ENCODE peak calls at places on chromosomes 7 and 10, in five cellular contexts. L, U, W, S and T are unnamed samples.

GRCh38 chr7:151810434-151811232 is 66.3 kb downstream of the PRKAG2 start:
- DNase-seq in L (no peak), U (no peak), W (no peak), S (no peak), T (no peak)

GRCh38 chr7:1062296-1063294 is 18.2 kb downstream of the GPR146 start:
- DNase-seq in L (no peak), U (no peak), W (no peak), S (no peak), T (no peak)

GRCh38 chr7:29457565-29457971 is 106.1 kb upstream of the PRR15 start:
- DNase-seq in L (no peak), U (peak), W (no peak), S (peak), T (peak)

GRCh38 chr10:4241724-4242345 is 456.8 kb upstream of the KLF6 start:
- DNase-seq in L (no peak), U (no peak), W (no peak), S (peak), T (no peak)

GRCh38 chr10:96319754-96320514 is 15.7 kb downstream of the DNTT start:
- DNase-seq in L (no peak), U (no peak), W (no peak), S (peak), T (no peak)

GRCh38 chr7:40332516-40332915 is 197.7 kb downstream of the SUGCT start:
- DNase-seq in L (no peak), U (no peak), W (no peak), S (no peak), T (no peak)

GRCh38 chr7:83520706-83521105 is 128.2 kb downstream of the SEMA3E start:
- DNase-seq in L (no peak), U (no peak), W (no peak), S (no peak), T (peak)

GRCh38 chr10:63466168-63466935 is 575 bp upstream of the JMJD1C start:
- DNase-seq in L (no peak), U (peak), W (peak), S (peak), T (peak)

GRCh38 chr10:102431452-102432124 is 786 bp downstream of the CUEDC2 start:
- DNase-seq in L (no peak), U (no peak), W (no peak), S (peak), T (peak)

GRCh38 chr10:30413996-30414576 is 19.9 kb upstream of the MAP3K8 start:
- DNase-seq in L (no peak), U (no peak), W (no peak), S (peak), T (peak)

GRCh38 chr10:49560526-49560925 is 21.6 kb upstream of the ERCC6 start:
- DNase-seq in L (no peak), U (no peak), W (no peak), S (no peak), T (no peak)

GRCh38 chr7:132402751-132403245 is 173.5 kb downstream of the PLXNA4 start:
- DNase-seq in L (no peak), U (no peak), W (no peak), S (no peak), T (no peak)

GRCh38 chr10:66209025-66209424 is 716.8 kb upstream of the LRRTM3 start:
- DNase-seq in L (no peak), U (no peak), W (no peak), S (no peak), T (no peak)

GRCh38 chr10:105149371-105149871 is 508.3 kb downstream of the SORCS3 start:
- DNase-seq in L (no peak), U (no peak), W (no peak), S (no peak), T (no peak)

GRCh38 chr7:128020161-128020560 is 11.1 kb downstream of the LRRC4 start:
- DNase-seq in L (no peak), U (no peak), W (no peak), S (no peak), T (peak)

GRCh38 chr10:103238506-103239252 is 7.0 kb upstream of the RPEL1 start:
- DNase-seq in L (no peak), U (no peak), W (no peak), S (peak), T (peak)

GRCh38 chr10:89547853-89548513 is 12.6 kb upstream of the SLC16A12 start:
- DNase-seq in L (no peak), U (no peak), W (no peak), S (no peak), T (no peak)

GRCh38 chr7:149239345-149240143 is at the start of gene ZNF212:
- DNase-seq in L (peak), U (peak), W (peak), S (peak), T (peak)

GRCh38 chr7:44110724-44111635 is 6.8 kb downstream of the AEBP1 start:
- DNase-seq in L (no peak), U (no peak), W (no peak), S (no peak), T (no peak)

GRCh38 chr10:93081834-93082233 is 8.1 kb downstream of the CYP26A1 start:
- DNase-seq in L (no peak), U (no peak), W (no peak), S (no peak), T (no peak)

GRCh38 chr7:144738708-144739314 is 97.0 kb downstream of the TPK1 start:
- DNase-seq in L (no peak), U (peak), W (no peak), S (peak), T (peak)

GRCh38 chr10:131930586-131931330 is 29.9 kb downstream of the PPP2R2D start:
- DNase-seq in L (no peak), U (no peak), W (no peak), S (no peak), T (no peak)

GRCh38 chr7:81684513-81685262 is 85.2 kb downstream of the HGF start:
- DNase-seq in L (no peak), U (peak), W (no peak), S (peak), T (peak)

GRCh38 chr7:155263522-155264197 is 34.0 kb upstream of the INSIG1 start:
- DNase-seq in L (no peak), U (no peak), W (no peak), S (no peak), T (peak)

GRCh38 chr10:103792547-103792946 is 62.8 kb downstream of the SH3PXD2A start:
- DNase-seq in L (no peak), U (no peak), W (no peak), S (no peak), T (no peak)

GRCh38 chr10:59234814-59235429 is 58.5 kb downstream of the PHYHIPL start:
- DNase-seq in L (no peak), U (no peak), W (no peak), S (peak), T (peak)

GRCh38 chr10:111249925-111250324 is 173.1 kb downstream of the ADRA2A start:
- DNase-seq in L (no peak), U (no peak), W (no peak), S (no peak), T (no peak)

GRCh38 chr10:4159173-4159572 is 374.2 kb upstream of the KLF6 start:
- DNase-seq in L (no peak), U (no peak), W (no peak), S (no peak), T (no peak)

GRCh38 chr7:123846217-123846891 is 1.4 kb downstream of the HYAL4 start:
- DNase-seq in L (no peak), U (no peak), W (no peak), S (no peak), T (peak)

GRCh38 chr7:140639366-140640053 is 1.1 kb downstream of the DENND2A start:
- DNase-seq in L (no peak), U (no peak), W (no peak), S (peak), T (peak)

GRCh38 chr7:28163955-28164354 is 16.6 kb downstream of the JAZF1 start:
- DNase-seq in L (no peak), U (no peak), W (no peak), S (peak), T (no peak)

GRCh38 chr10:53601260-53601875 is 828.8 kb upstream of the MBL2 start:
- DNase-seq in L (no peak), U (peak), W (no peak), S (peak), T (peak)

GRCh38 chr7:1086588-1087461 is 1.1 kb upstream of the GPER1 start:
- DNase-seq in L (peak), U (no peak), W (peak), S (peak), T (peak)

GRCh38 chr7:123643495-123644428 is 11.9 kb upstream of the LMOD2 start:
- DNase-seq in L (no peak), U (peak), W (no peak), S (peak), T (peak)

GRCh38 chr10:86751477-86751876 is 4.9 kb upstream of the BMPR1A start:
- DNase-seq in L (no peak), U (no peak), W (no peak), S (no peak), T (no peak)

GRCh38 chr7:23098460-23098859 is 7.1 kb upstream of the KLHL7 start:
- DNase-seq in L (no peak), U (no peak), W (no peak), S (no peak), T (peak)

GRCh38 chr7:45384499-45384898 is 189.7 kb upstream of the ADCY1 start:
- DNase-seq in L (no peak), U (no peak), W (no peak), S (no peak), T (no peak)

GRCh38 chr7:23787272-23787671 is 77.3 kb downstream of the STK31 start:
- DNase-seq in L (no peak), U (peak), W (no peak), S (no peak), T (peak)